ENCODE peak calls at places on chromosome 5, in ten cellular contexts. H is PC-3, G is ELR, C is fibroblast of the conjunctiva, W is Right ventricle myocardium superior, L is NCI-H1417, I is foreskin fibroblast, B is AG10803, P is ovary, N is heart right ventricle. S is an unnamed sample.

GRCh38 chr5:98768160-98769005 is 5.1 kb upstream of the RGMB start:
- DNase-seq in H (peak; percentile 80), G (peak; percentile 91), C (peak; percentile 80), W (no peak), L (peak; percentile 64), I (peak; percentile 71), B (peak; percentile 69), P (peak; percentile 47), N (peak; percentile 57), S (peak; percentile 46)

GRCh38 chr5:110398951-110399350 is 327.5 kb downstream of the TMEM232 start:
- DNase-seq in H (no peak), G (no peak), C (no peak), W (no peak), L (no peak), I (no peak), B (no peak), P (no peak), N (no peak), S (no peak)

GRCh38 chr5:35618297-35618636 is 604 bp downstream of the SPEF2 start:
- DNase-seq in H (peak; percentile 4), G (peak; percentile 35), C (no peak), W (no peak), L (no peak), I (peak; percentile 2), B (peak; percentile 13), P (no peak), N (no peak), S (no peak)

GRCh38 chr5:109654455-109654854 is 35.3 kb upstream of the MAN2A1 start:
- DNase-seq in H (peak; percentile 70), G (peak; percentile 88), C (no peak), W (no peak), L (no peak), I (peak; percentile 3), B (peak; percentile 12), P (no peak), N (no peak), S (no peak)

GRCh38 chr5:7464182-7464581 is 68.2 kb downstream of the ADCY2 start:
- DNase-seq in H (peak; percentile 3), G (no peak), C (no peak), W (no peak), L (peak; percentile 47), I (no peak), B (no peak), P (no peak), N (no peak), S (no peak)

GRCh38 chr5:150342583-150342982 is 14.9 kb upstream of the TCOF1 start:
- DNase-seq in H (no peak), G (peak; percentile 45), C (no peak), W (no peak), L (no peak), I (no peak), B (no peak), P (no peak), N (no peak), S (no peak)

GRCh38 chr5:673837-674629 is 19.1 kb downstream of the TPPP start:
- DNase-seq in H (no peak), G (peak; percentile 19), C (no peak), W (peak; percentile 73), L (peak; percentile 60), I (no peak), B (no peak), P (no peak), N (peak; percentile 29), S (no peak)

GRCh38 chr5:143311955-143312354 is 91.5 kb downstream of the NR3C1 start:
- DNase-seq in H (no peak), G (peak; percentile 57), C (no peak), W (no peak), L (no peak), I (no peak), B (peak; percentile 46), P (no peak), N (no peak), S (no peak)

GRCh38 chr5:43041131-43041668 is 1.1 kb upstream of the ANXA2R start:
- DNase-seq in H (no peak), G (no peak), C (no peak), W (peak; percentile 63), L (peak; percentile 86), I (no peak), B (peak; percentile 87), P (no peak), N (peak; percentile 60), S (no peak)

GRCh38 chr5:158431369-158432029 is 572.6 kb upstream of the CLINT1 start:
- DNase-seq in H (no peak), G (no peak), C (peak; percentile 72), W (no peak), L (no peak), I (peak; percentile 60), B (peak; percentile 84), P (no peak), N (peak; percentile 35), S (no peak)

GRCh38 chr5:40681351-40682311 is 1.9 kb downstream of the PTGER4 start:
- DNase-seq in H (no peak), G (no peak), C (no peak), W (peak; percentile 71), L (no peak), I (peak; percentile 36), B (peak; percentile 18), P (no peak), N (no peak), S (no peak)

GRCh38 chr5:94776167-94776566 is 157.7 kb downstream of the SLF1 start:
- DNase-seq in H (no peak), G (no peak), C (peak; percentile 28), W (no peak), L (peak; percentile 21), I (peak; percentile 77), B (peak; percentile 47), P (no peak), N (no peak), S (no peak)

GRCh38 chr5:40666657-40667056 is 13.1 kb upstream of the PTGER4 start:
- DNase-seq in H (no peak), G (no peak), C (no peak), W (no peak), L (no peak), I (no peak), B (no peak), P (no peak), N (no peak), S (no peak)

GRCh38 chr5:135319928-135320606 is 79.0 kb downstream of the MACROH2A1 start:
- DNase-seq in H (no peak), G (peak; percentile 22), C (no peak), W (no peak), L (no peak), I (no peak), B (no peak), P (no peak), N (no peak), S (no peak)

GRCh38 chr5:55865831-55866230 is 14.7 kb downstream of the IL31RA start:
- DNase-seq in H (no peak), G (peak; percentile 26), C (no peak), W (no peak), L (no peak), I (peak; percentile 23), B (peak; percentile 6), P (no peak), N (no peak), S (peak; percentile 16)

GRCh38 chr5:51378778-51379652 is 4.2 kb upstream of the ISL1 start:
- DNase-seq in H (peak; percentile 41), G (no peak), C (no peak), W (no peak), L (no peak), I (no peak), B (no peak), P (no peak), N (no peak), S (no peak)

GRCh38 chr5:177472460-177473441 is 683 bp downstream of the DBN1 start:
- DNase-seq in H (peak; percentile 44), G (peak; percentile 65), C (no peak), W (no peak), L (peak; percentile 69), I (no peak), B (no peak), P (peak; percentile 63), N (no peak), S (peak; percentile 25)

GRCh38 chr5:154243736-154244135 is 53.2 kb downstream of the GALNT10 start:
- DNase-seq in H (no peak), G (no peak), C (no peak), W (no peak), L (no peak), I (no peak), B (peak; percentile 69), P (no peak), N (no peak), S (no peak)

GRCh38 chr5:132369471-132370240 is at the start of gene SLC22A5:
- DNase-seq in H (peak; percentile 76), G (peak; percentile 69), C (no peak), W (peak; percentile 83), L (peak; percentile 75), I (no peak), B (peak; percentile 49), P (peak; percentile 64), N (no peak), S (peak; percentile 62)

GRCh38 chr5:172115541-172115982 is 72.5 kb downstream of the STK10 start:
- DNase-seq in H (peak; percentile 20), G (no peak), C (no peak), W (no peak), L (no peak), I (no peak), B (no peak), P (no peak), N (no peak), S (no peak)

GRCh38 chr5:170867825-170868224 is 6.0 kb downstream of the RANBP17 start:
- DNase-seq in H (no peak), G (no peak), C (no peak), W (no peak), L (no peak), I (no peak), B (no peak), P (no peak), N (no peak), S (no peak)

GRCh38 chr5:178301641-178302040 is 69.0 kb upstream of the PHYKPL start:
- DNase-seq in H (no peak), G (no peak), C (no peak), W (no peak), L (no peak), I (no peak), B (no peak), P (no peak), N (no peak), S (no peak)

GRCh38 chr5:172754957-172755356 is 16.0 kb downstream of the DUSP1 start:
- DNase-seq in H (no peak), G (no peak), C (no peak), W (no peak), L (no peak), I (no peak), B (no peak), P (no peak), N (no peak), S (no peak)

GRCh38 chr5:83632874-83633273 is 87.8 kb downstream of the HAPLN1 start:
- DNase-seq in H (peak; percentile 65), G (peak; percentile 74), C (peak; percentile 1), W (no peak), L (no peak), I (peak; percentile 81), B (peak; percentile 54), P (no peak), N (no peak), S (no peak)

GRCh38 chr5:122129332-122129731 is at the start of gene ZNF474:
- DNase-seq in H (peak; percentile 79), G (peak; percentile 97), C (peak; percentile 93), W (no peak), L (peak; percentile 39), I (peak; percentile 92), B (peak; percentile 99), P (no peak), N (peak; percentile 56), S (no peak)

GRCh38 chr5:172910828-172911627 is 48.2 kb upstream of the RPL26L1 start:
- DNase-seq in H (peak; percentile 51), G (peak; percentile 85), C (no peak), W (peak; percentile 82), L (peak; percentile 44), I (peak; percentile 83), B (peak; percentile 81), P (no peak), N (peak; percentile 68), S (peak; percentile 27)